ENCODE peak calls at places on chromosomes 12 and 14, in nine cellular contexts. One of them, this sample, is unnamed.

GRCh38 chr12:114448618-114448933 is 42.6 kb upstream of the TBX5 start:
- DNase-seq in psoas muscle: no peak
- DNase-seq in CD4-positive, alpha-beta memory T cell: no peak
- DNase-seq in tibial artery: no peak
- DNase-seq in lung: no peak
- DNase-seq in naive thymus-derived CD4-positive, alpha-beta T cell: no peak
- DNase-seq in CD8-positive, alpha-beta memory T cell: no peak
- DNase-seq in breast epithelium: no peak
- DNase-seq in heart left ventricle: peak; percentile 52
- DNase-seq in this sample: no peak

GRCh38 chr14:26794731-26795130 is 196.9 kb upstream of the NOVA1 start:
- DNase-seq in psoas muscle: no peak
- DNase-seq in CD4-positive, alpha-beta memory T cell: no peak
- DNase-seq in tibial artery: no peak
- DNase-seq in lung: no peak
- DNase-seq in naive thymus-derived CD4-positive, alpha-beta T cell: no peak
- DNase-seq in CD8-positive, alpha-beta memory T cell: no peak
- DNase-seq in breast epithelium: no peak
- DNase-seq in heart left ventricle: no peak
- DNase-seq in this sample: no peak

GRCh38 chr12:52280796-52281560 is 6.5 kb downstream of the KRT86 start:
- DNase-seq in psoas muscle: peak; percentile 77
- DNase-seq in CD4-positive, alpha-beta memory T cell: no peak
- DNase-seq in tibial artery: peak; percentile 50
- DNase-seq in lung: peak; percentile 83
- DNase-seq in naive thymus-derived CD4-positive, alpha-beta T cell: no peak
- DNase-seq in CD8-positive, alpha-beta memory T cell: no peak
- DNase-seq in breast epithelium: peak; percentile 85
- DNase-seq in heart left ventricle: peak; percentile 58
- DNase-seq in this sample: peak; percentile 97

GRCh38 chr12:46938071-46938678 is 112.4 kb upstream of the SLC38A4 start:
- DNase-seq in psoas muscle: no peak
- DNase-seq in CD4-positive, alpha-beta memory T cell: no peak
- DNase-seq in tibial artery: no peak
- DNase-seq in lung: no peak
- DNase-seq in naive thymus-derived CD4-positive, alpha-beta T cell: no peak
- DNase-seq in CD8-positive, alpha-beta memory T cell: no peak
- DNase-seq in breast epithelium: no peak
- DNase-seq in heart left ventricle: no peak
- DNase-seq in this sample: no peak

GRCh38 chr12:112349440-112349839 is 32.8 kb downstream of the HECTD4 start:
- DNase-seq in psoas muscle: no peak
- DNase-seq in CD4-positive, alpha-beta memory T cell: no peak
- DNase-seq in tibial artery: no peak
- DNase-seq in lung: no peak
- DNase-seq in naive thymus-derived CD4-positive, alpha-beta T cell: no peak
- DNase-seq in CD8-positive, alpha-beta memory T cell: no peak
- DNase-seq in breast epithelium: no peak
- DNase-seq in heart left ventricle: no peak
- DNase-seq in this sample: no peak

GRCh38 chr12:14366211-14366762 is 805 bp downstream of the ATF7IP start:
- DNase-seq in psoas muscle: no peak
- DNase-seq in CD4-positive, alpha-beta memory T cell: peak; percentile 45
- DNase-seq in tibial artery: no peak
- DNase-seq in lung: no peak
- DNase-seq in naive thymus-derived CD4-positive, alpha-beta T cell: no peak
- DNase-seq in CD8-positive, alpha-beta memory T cell: no peak
- DNase-seq in breast epithelium: no peak
- DNase-seq in heart left ventricle: no peak
- DNase-seq in this sample: no peak

GRCh38 chr14:34569750-34570149 is 30.2 kb upstream of the EAPP start:
- DNase-seq in psoas muscle: no peak
- DNase-seq in CD4-positive, alpha-beta memory T cell: no peak
- DNase-seq in tibial artery: no peak
- DNase-seq in lung: no peak
- DNase-seq in naive thymus-derived CD4-positive, alpha-beta T cell: no peak
- DNase-seq in CD8-positive, alpha-beta memory T cell: no peak
- DNase-seq in breast epithelium: no peak
- DNase-seq in heart left ventricle: no peak
- DNase-seq in this sample: no peak

GRCh38 chr14:64983439-64984310 is 3.0 kb upstream of the FNTB start:
- DNase-seq in psoas muscle: no peak
- DNase-seq in CD4-positive, alpha-beta memory T cell: no peak
- DNase-seq in tibial artery: no peak
- DNase-seq in lung: no peak
- DNase-seq in naive thymus-derived CD4-positive, alpha-beta T cell: peak; percentile 65
- DNase-seq in CD8-positive, alpha-beta memory T cell: peak; percentile 55
- DNase-seq in breast epithelium: no peak
- DNase-seq in heart left ventricle: no peak
- DNase-seq in this sample: no peak

GRCh38 chr14:30610719-30611388 is 11.3 kb upstream of the SCFD1 start:
- DNase-seq in psoas muscle: no peak
- DNase-seq in CD4-positive, alpha-beta memory T cell: no peak
- DNase-seq in tibial artery: peak; percentile 73
- DNase-seq in lung: peak; percentile 61
- DNase-seq in naive thymus-derived CD4-positive, alpha-beta T cell: peak; percentile 21
- DNase-seq in CD8-positive, alpha-beta memory T cell: no peak
- DNase-seq in breast epithelium: no peak
- DNase-seq in heart left ventricle: no peak
- DNase-seq in this sample: no peak

GRCh38 chr12:54251667-54252284 is 28.1 kb downstream of the CBX5 start:
- DNase-seq in psoas muscle: no peak
- DNase-seq in CD4-positive, alpha-beta memory T cell: no peak
- DNase-seq in tibial artery: no peak
- DNase-seq in lung: no peak
- DNase-seq in naive thymus-derived CD4-positive, alpha-beta T cell: peak; percentile 48
- DNase-seq in CD8-positive, alpha-beta memory T cell: peak; percentile 45
- DNase-seq in breast epithelium: no peak
- DNase-seq in heart left ventricle: no peak
- DNase-seq in this sample: no peak

GRCh38 chr12:130948136-130948535 is 5.6 kb upstream of the ADGRD1 start:
- DNase-seq in psoas muscle: no peak
- DNase-seq in CD4-positive, alpha-beta memory T cell: no peak
- DNase-seq in tibial artery: no peak
- DNase-seq in lung: no peak
- DNase-seq in naive thymus-derived CD4-positive, alpha-beta T cell: no peak
- DNase-seq in CD8-positive, alpha-beta memory T cell: no peak
- DNase-seq in breast epithelium: no peak
- DNase-seq in heart left ventricle: no peak
- DNase-seq in this sample: no peak

DNA sequence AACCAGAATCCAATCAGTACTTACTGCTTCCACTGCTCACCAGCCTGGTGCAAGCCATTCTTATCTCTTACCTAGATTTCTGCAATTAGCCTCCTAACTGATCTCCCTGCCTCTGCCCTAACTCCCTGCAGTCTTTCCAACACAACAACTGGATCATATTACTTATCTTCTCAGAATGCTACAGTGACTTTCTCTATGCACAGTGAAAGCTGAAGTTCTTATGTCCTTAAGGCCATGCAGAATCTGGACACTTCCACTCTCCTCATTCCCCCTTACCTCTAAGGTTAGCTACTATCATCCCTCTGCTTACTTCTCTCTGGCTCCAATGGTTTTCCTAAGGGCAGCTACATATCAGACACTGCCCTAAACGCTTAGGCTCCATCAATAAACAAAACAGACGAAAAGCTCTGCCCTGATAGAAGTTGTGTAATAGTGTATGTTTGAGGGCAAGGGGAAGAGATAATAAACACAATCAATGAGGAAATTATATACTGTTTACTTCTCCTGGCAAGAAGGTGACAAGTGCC is 4.0 kb downstream of the KTN1 start:
- DNase-seq in psoas muscle: no peak
- DNase-seq in CD4-positive, alpha-beta memory T cell: no peak
- DNase-seq in tibial artery: no peak
- DNase-seq in lung: no peak
- DNase-seq in naive thymus-derived CD4-positive, alpha-beta T cell: no peak
- DNase-seq in CD8-positive, alpha-beta memory T cell: no peak
- DNase-seq in breast epithelium: no peak
- DNase-seq in heart left ventricle: no peak
- DNase-seq in this sample: no peak
- H3K4me3 ChIP-seq in psoas muscle: peak overlapping the region; percentile 88
- H3K4me3 ChIP-seq in CD4-positive, alpha-beta memory T cell: no peak overlapping the region
- H3K4me3 ChIP-seq in tibial artery: no peak overlapping the region
- H3K4me3 ChIP-seq in lung: no peak overlapping the region
- H3K4me3 ChIP-seq in naive thymus-derived CD4-positive, alpha-beta T cell: no peak overlapping the region
- H3K4me3 ChIP-seq in CD8-positive, alpha-beta memory T cell: no peak overlapping the region
- H3K4me3 ChIP-seq in breast epithelium: no peak overlapping the region
- H3K4me3 ChIP-seq in heart left ventricle: no peak overlapping the region
- H3K4me3 ChIP-seq in this sample: no peak overlapping the region

GRCh38 chr14:68495101-68495637 is 297.7 kb downstream of the ZFP36L1 start:
- DNase-seq in psoas muscle: no peak
- DNase-seq in CD4-positive, alpha-beta memory T cell: no peak
- DNase-seq in tibial artery: no peak
- DNase-seq in lung: no peak
- DNase-seq in naive thymus-derived CD4-positive, alpha-beta T cell: peak; percentile 58
- DNase-seq in CD8-positive, alpha-beta memory T cell: peak; percentile 66
- DNase-seq in breast epithelium: no peak
- DNase-seq in heart left ventricle: no peak
- DNase-seq in this sample: no peak
- H3K27ac ChIP-seq in psoas muscle: no peak overlapping the region
- H3K27ac ChIP-seq in CD4-positive, alpha-beta memory T cell: no peak overlapping the region
- H3K27ac ChIP-seq in tibial artery: no peak overlapping the region
- H3K27ac ChIP-seq in lung: peak overlapping the region; percentile 50
- H3K27ac ChIP-seq in naive thymus-derived CD4-positive, alpha-beta T cell: peak overlapping the region; percentile 45
- H3K27ac ChIP-seq in CD8-positive, alpha-beta memory T cell: no peak overlapping the region
- H3K27ac ChIP-seq in breast epithelium: no peak overlapping the region
- H3K27ac ChIP-seq in heart left ventricle: no peak overlapping the region
- H3K27ac ChIP-seq in this sample: no peak overlapping the region

DNA sequence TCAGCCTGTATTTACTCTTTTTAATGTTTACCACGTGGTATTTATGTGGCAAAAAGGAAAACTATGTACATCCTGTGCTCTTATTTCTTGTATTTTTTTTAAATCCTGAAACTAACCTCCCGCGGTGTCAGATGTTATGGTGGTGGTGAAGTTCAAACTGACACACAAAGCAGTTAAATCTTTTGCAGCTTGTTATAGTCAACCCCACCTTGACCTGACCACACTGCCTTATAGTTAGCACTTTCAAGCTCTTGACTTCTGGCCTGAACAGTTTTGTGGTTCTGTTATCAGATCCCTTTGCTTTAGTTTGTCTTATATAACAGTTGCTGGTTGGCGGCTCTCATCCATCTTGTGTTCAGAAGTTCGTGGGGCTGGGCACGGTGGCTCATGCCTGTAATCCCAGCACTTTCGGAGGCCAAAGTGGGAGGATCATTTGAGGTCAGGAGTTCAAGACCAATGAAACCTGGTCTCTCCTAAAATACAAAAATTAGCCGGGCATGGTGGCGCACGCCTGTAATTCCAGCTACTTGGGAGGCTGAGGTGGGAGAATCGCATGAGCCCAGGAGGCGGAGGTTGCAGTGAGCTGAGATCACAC is 2.1 kb downstream of the UNG start:
- DNase-seq in psoas muscle: no peak
- DNase-seq in CD4-positive, alpha-beta memory T cell: no peak
- DNase-seq in tibial artery: no peak
- DNase-seq in lung: no peak
- DNase-seq in naive thymus-derived CD4-positive, alpha-beta T cell: no peak
- DNase-seq in CD8-positive, alpha-beta memory T cell: peak; percentile 12
- DNase-seq in breast epithelium: no peak
- DNase-seq in heart left ventricle: no peak
- DNase-seq in this sample: no peak
- H3K4me3 ChIP-seq in psoas muscle: peak overlapping the region; percentile 84
- H3K4me3 ChIP-seq in CD4-positive, alpha-beta memory T cell: no peak overlapping the region
- H3K4me3 ChIP-seq in tibial artery: peak overlapping the region; percentile 86
- H3K4me3 ChIP-seq in lung: no peak overlapping the region
- H3K4me3 ChIP-seq in naive thymus-derived CD4-positive, alpha-beta T cell: peak overlapping the region; percentile 71
- H3K4me3 ChIP-seq in CD8-positive, alpha-beta memory T cell: peak overlapping the region; percentile 80
- H3K4me3 ChIP-seq in breast epithelium: peak overlapping the region; percentile 80
- H3K4me3 ChIP-seq in heart left ventricle: no peak overlapping the region
- H3K4me3 ChIP-seq in this sample: peak overlapping the region; percentile 83

GRCh38 chr12:97568336-97569180 is 106.0 kb downstream of the RMST start:
- DNase-seq in psoas muscle: no peak
- DNase-seq in CD4-positive, alpha-beta memory T cell: no peak
- DNase-seq in tibial artery: no peak
- DNase-seq in lung: no peak
- DNase-seq in naive thymus-derived CD4-positive, alpha-beta T cell: no peak
- DNase-seq in CD8-positive, alpha-beta memory T cell: no peak
- DNase-seq in breast epithelium: no peak
- DNase-seq in heart left ventricle: no peak
- DNase-seq in this sample: no peak
- H3K27ac ChIP-seq in psoas muscle: no peak overlapping the region
- H3K27ac ChIP-seq in CD4-positive, alpha-beta memory T cell: no peak overlapping the region
- H3K27ac ChIP-seq in tibial artery: no peak overlapping the region
- H3K27ac ChIP-seq in lung: no peak overlapping the region
- H3K27ac ChIP-seq in naive thymus-derived CD4-positive, alpha-beta T cell: no peak overlapping the region
- H3K27ac ChIP-seq in CD8-positive, alpha-beta memory T cell: no peak overlapping the region
- H3K27ac ChIP-seq in breast epithelium: peak overlapping the region; percentile 69
- H3K27ac ChIP-seq in heart left ventricle: no peak overlapping the region
- H3K27ac ChIP-seq in this sample: no peak overlapping the region

DNA sequence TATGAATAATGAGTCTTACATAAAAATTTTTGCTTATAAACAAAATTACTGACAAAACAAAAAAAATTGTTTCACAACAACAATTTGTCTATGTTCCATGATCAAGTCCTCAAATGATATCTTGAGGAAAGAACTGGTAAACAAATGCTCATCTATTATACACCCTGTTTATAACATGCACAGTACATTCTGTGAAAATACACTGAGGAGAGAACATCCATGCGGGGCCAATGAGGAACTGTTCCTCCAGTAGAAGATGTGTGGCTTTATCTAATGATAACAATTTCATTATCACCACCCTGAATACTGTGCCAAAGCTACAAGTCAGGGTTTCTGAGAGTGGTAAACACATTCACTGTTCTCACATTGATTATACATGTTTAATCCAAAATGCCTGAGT is 10.8 kb downstream of the MLH3 start:
- DNase-seq in psoas muscle: no peak
- DNase-seq in CD4-positive, alpha-beta memory T cell: no peak
- DNase-seq in tibial artery: no peak
- DNase-seq in lung: no peak
- DNase-seq in naive thymus-derived CD4-positive, alpha-beta T cell: no peak
- DNase-seq in CD8-positive, alpha-beta memory T cell: no peak
- DNase-seq in breast epithelium: no peak
- DNase-seq in heart left ventricle: no peak
- DNase-seq in this sample: no peak
- H3K4me3 ChIP-seq in psoas muscle: no peak overlapping the region
- H3K4me3 ChIP-seq in CD4-positive, alpha-beta memory T cell: no peak overlapping the region
- H3K4me3 ChIP-seq in tibial artery: no peak overlapping the region
- H3K4me3 ChIP-seq in lung: no peak overlapping the region
- H3K4me3 ChIP-seq in naive thymus-derived CD4-positive, alpha-beta T cell: no peak overlapping the region
- H3K4me3 ChIP-seq in CD8-positive, alpha-beta memory T cell: no peak overlapping the region
- H3K4me3 ChIP-seq in breast epithelium: no peak overlapping the region
- H3K4me3 ChIP-seq in heart left ventricle: no peak overlapping the region
- H3K4me3 ChIP-seq in this sample: no peak overlapping the region

DNA sequence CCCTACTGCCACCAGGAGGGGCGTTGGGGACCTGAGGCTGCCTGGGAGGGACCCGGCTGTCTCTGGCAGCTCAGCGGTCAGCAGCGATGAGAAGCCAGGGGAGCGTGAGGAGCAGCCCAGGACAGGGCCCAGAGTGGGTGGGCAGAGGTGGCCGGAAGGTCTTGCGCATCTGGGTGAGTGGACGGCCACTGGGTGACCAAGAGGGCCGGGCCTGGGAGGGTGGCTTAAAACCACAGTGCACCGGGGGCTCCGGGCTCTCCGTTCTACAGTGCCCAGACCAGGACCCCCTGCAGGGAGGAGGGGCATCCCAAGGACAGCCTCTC is 10.0 kb downstream of the INF2 start:
- DNase-seq in psoas muscle: no peak
- DNase-seq in CD4-positive, alpha-beta memory T cell: no peak
- DNase-seq in tibial artery: no peak
- DNase-seq in lung: no peak
- DNase-seq in naive thymus-derived CD4-positive, alpha-beta T cell: no peak
- DNase-seq in CD8-positive, alpha-beta memory T cell: no peak
- DNase-seq in breast epithelium: no peak
- DNase-seq in heart left ventricle: no peak
- DNase-seq in this sample: no peak
- H3K27ac ChIP-seq in psoas muscle: no peak overlapping the region
- H3K27ac ChIP-seq in CD4-positive, alpha-beta memory T cell: no peak overlapping the region
- H3K27ac ChIP-seq in tibial artery: peak overlapping the region; percentile 88
- H3K27ac ChIP-seq in lung: no peak overlapping the region
- H3K27ac ChIP-seq in naive thymus-derived CD4-positive, alpha-beta T cell: no peak overlapping the region
- H3K27ac ChIP-seq in CD8-positive, alpha-beta memory T cell: no peak overlapping the region
- H3K27ac ChIP-seq in breast epithelium: peak overlapping the region; percentile 21
- H3K27ac ChIP-seq in heart left ventricle: peak overlapping the region; percentile 57
- H3K27ac ChIP-seq in this sample: peak overlapping the region; percentile 89

GRCh38 chr12:80846930-80847329 is 90.8 kb downstream of the LIN7A start:
- DNase-seq in psoas muscle: no peak
- DNase-seq in CD4-positive, alpha-beta memory T cell: no peak
- DNase-seq in tibial artery: no peak
- DNase-seq in lung: no peak
- DNase-seq in naive thymus-derived CD4-positive, alpha-beta T cell: no peak
- DNase-seq in CD8-positive, alpha-beta memory T cell: no peak
- DNase-seq in breast epithelium: no peak
- DNase-seq in heart left ventricle: no peak
- DNase-seq in this sample: no peak
- H3K4me3 ChIP-seq in psoas muscle: no peak overlapping the region
- H3K4me3 ChIP-seq in CD4-positive, alpha-beta memory T cell: no peak overlapping the region
- H3K4me3 ChIP-seq in tibial artery: no peak overlapping the region
- H3K4me3 ChIP-seq in lung: no peak overlapping the region
- H3K4me3 ChIP-seq in naive thymus-derived CD4-positive, alpha-beta T cell: no peak overlapping the region
- H3K4me3 ChIP-seq in CD8-positive, alpha-beta memory T cell: no peak overlapping the region
- H3K4me3 ChIP-seq in breast epithelium: no peak overlapping the region
- H3K4me3 ChIP-seq in heart left ventricle: no peak overlapping the region
- H3K4me3 ChIP-seq in this sample: no peak overlapping the region